ENCODE peak calls at places on chromosome 6, in five cellular contexts. M is activated T-cell treated with anti-CD3 and anti-CD28 coated beads for 1 hour; B is neural crest cell; U is effector memory CD4-positive, alpha-beta T cell; N is RPMI7951. P is an unnamed sample.

GRCh38 chr6:132669690-132670291 is 10.8 kb upstream of the TAAR1 start:
- DNase-seq in U (no peak), M (no peak), N (peak; percentile 40), B (no peak), P (no peak)

GRCh38 chr6:15408758-15409157 is 162.9 kb downstream of the JARID2 start:
- DNase-seq in M (no peak), N (no peak), B (no peak), U (no peak), P (no peak)

GRCh38 chr6:3286641-3287171 is 28.0 kb downstream of the PSMG4 start:
- DNase-seq in B (no peak), U (no peak), N (no peak), M (no peak), P (no peak)

GRCh38 chr6:113969888-113970807 is 800 bp downstream of the HDAC2 start:
- DNase-seq in N (peak; percentile 40), M (peak; percentile 30), B (peak; percentile 54), U (peak; percentile 41), P (peak; percentile 23)

GRCh38 chr6:143822584-143823024 is 20.5 kb upstream of the LTV1 start:
- DNase-seq in M (no peak), N (peak; percentile 35), B (no peak), U (no peak), P (no peak)

GRCh38 chr6:148179786-148180185 is 162.9 kb upstream of the SASH1 start:
- DNase-seq in U (no peak), N (peak; percentile 16), M (no peak), B (peak; percentile 41), P (no peak)

GRCh38 chr6:67615796-67616195 is 1019.3 kb upstream of the ADGRB3 start:
- DNase-seq in B (no peak), N (no peak), M (no peak), U (no peak), P (no peak)

GRCh38 chr6:158481612-158482473 is 78.0 kb upstream of the TMEM181 start:
- DNase-seq in U (no peak), N (peak; percentile 96), M (no peak), B (no peak), P (no peak)

GRCh38 chr6:13763740-13764381 is 50.5 kb downstream of the MCUR1 start:
- DNase-seq in U (no peak), M (no peak), B (no peak), N (no peak), P (no peak)

GRCh38 chr6:74606488-74607135 is 599.2 kb downstream of the COL12A1 start:
- DNase-seq in N (peak; percentile 85), U (no peak), M (no peak), B (no peak), P (no peak)

GRCh38 chr6:11292837-11293236 is 60.4 kb upstream of the NEDD9 start:
- DNase-seq in U (no peak), N (no peak), M (no peak), B (no peak), P (no peak)

GRCh38 chr6:151431336-151431735 is 20.6 kb downstream of the RMND1 start:
- DNase-seq in M (no peak), B (no peak), U (no peak), N (no peak), P (no peak)

GRCh38 chr6:63640062-63640461 is 4.5 kb downstream of the PHF3 start:
- DNase-seq in M (no peak), U (no peak), N (peak; percentile 40), B (no peak), P (no peak)

GRCh38 chr6:112029045-112029822 is 24.7 kb upstream of the CCN6 start:
- DNase-seq in B (peak; percentile 88), M (peak; percentile 46), U (peak; percentile 54), N (peak; percentile 69), P (peak; percentile 39)

GRCh38 chr6:11621119-11621518 is 83.6 kb downstream of the TMEM170B start:
- DNase-seq in B (no peak), M (no peak), N (no peak), U (no peak), P (no peak)

GRCh38 chr6:113421997-113422396 is 435.1 kb upstream of the MARCKS start:
- DNase-seq in M (no peak), U (no peak), B (no peak), N (no peak), P (no peak)

GRCh38 chr6:34358389-34358906 is 34.0 kb downstream of the NUDT3 start:
- DNase-seq in N (peak; percentile 51), B (no peak), U (no peak), M (no peak), P (no peak)

GRCh38 chr6:148296746-148297145 is 45.9 kb upstream of the SASH1 start:
- DNase-seq in M (no peak), B (no peak), U (no peak), N (no peak), P (no peak)

GRCh38 chr6:85364354-85364753 is 85.5 kb upstream of the NT5E start:
- DNase-seq in N (peak; percentile 92), U (no peak), B (no peak), M (no peak), P (no peak)

GRCh38 chr6:108995296-108995695 is 99.3 kb downstream of the SESN1 start:
- DNase-seq in B (no peak), N (no peak), M (no peak), U (no peak), P (no peak)

GRCh38 chr6:5053038-5053437 is 32.1 kb upstream of the PPP1R3G start:
- DNase-seq in U (no peak), B (no peak), M (no peak), N (no peak), P (no peak)

GRCh38 chr6:157670466-157671186 is 152.4 kb upstream of the SNX9 start:
- DNase-seq in N (no peak), U (no peak), M (no peak), B (no peak), P (no peak)

GRCh38 chr6:141056945-141057635 is 1075.6 kb upstream of the GJE1 start:
- DNase-seq in U (no peak), B (no peak), N (no peak), M (no peak), P (no peak)

GRCh38 chr6:125102901-125103300 is 50.7 kb upstream of the TPD52L1 start:
- DNase-seq in U (no peak), N (peak; percentile 85), B (no peak), M (no peak), P (no peak)

GRCh38 chr6:134233180-134233579 is 84.7 kb downstream of the SGK1 start:
- DNase-seq in N (no peak), M (no peak), B (no peak), U (no peak), P (no peak)

GRCh38 chr6:15779726-15780125 is 116.9 kb upstream of the DTNBP1 start:
- DNase-seq in M (no peak), N (no peak), B (no peak), U (no peak), P (no peak)

GRCh38 chr6:25963426-25964123 is 973 bp downstream of the TRIM38 start:
- DNase-seq in M (no peak), N (no peak), B (no peak), U (no peak), P (no peak)

GRCh38 chr6:123849406-123849805 is 45.7 kb downstream of the NKAIN2 start:
- DNase-seq in M (no peak), N (no peak), U (no peak), B (no peak), P (no peak)

GRCh38 chr6:21132856-21133610 is 460.5 kb upstream of the SOX4 start:
- DNase-seq in N (no peak), B (no peak), U (no peak), M (no peak), P (no peak)

GRCh38 chr6:107361568-107362270 is 97.6 kb downstream of the PDSS2 start:
- DNase-seq in N (peak; percentile 65), B (no peak), U (no peak), M (no peak), P (no peak)

GRCh38 chr6:157265630-157266029 is 57.7 kb downstream of the TMEM242 start:
- DNase-seq in M (no peak), U (no peak), B (no peak), N (no peak), P (no peak)

GRCh38 chr6:134875367-134875766 is 74.5 kb downstream of the ALDH8A1 start:
- DNase-seq in U (no peak), M (no peak), N (peak; percentile 92), B (no peak), P (no peak)

GRCh38 chr6:31497595-31498476 is at the start of gene MICB:
- DNase-seq in B (no peak), M (peak; percentile 73), N (peak; percentile 79), U (peak; percentile 87), P (peak; percentile 74)